ENCODE peak calls at places on chromosomes 16 and 17, in four cellular contexts. One of them, this sample, is unnamed.
A peak's percentile ranks its signal among the peaks of the same experiment; 100 is the strongest.

GRCh38 chr17:44197980-44198720 is 1.5 kb downstream of the ATXN7L3 start:
- DNase-seq in MM.1S: peak; percentile 64
- DNase-seq in astrocyte: no peak
- DNase-seq in omental fat pad: no peak
- DNase-seq in this sample: no peak

GRCh38 chr16:23691483-23692189 is 12.9 kb downstream of the PLK1 start:
- DNase-seq in MM.1S: no peak
- DNase-seq in astrocyte: no peak
- DNase-seq in omental fat pad: no peak
- DNase-seq in this sample: no peak

GRCh38 chr16:86585821-86586611 is 7.7 kb downstream of the FOXL1 start:
- DNase-seq in MM.1S: no peak
- DNase-seq in astrocyte: peak; percentile 90
- DNase-seq in omental fat pad: no peak
- DNase-seq in this sample: no peak

GRCh38 chr17:44865921-44866320 is 18.2 kb downstream of the HIGD1B start:
- DNase-seq in MM.1S: no peak
- DNase-seq in astrocyte: no peak
- DNase-seq in omental fat pad: no peak
- DNase-seq in this sample: no peak

GRCh38 chr17:8123695-8124349 is at the start of gene HES7:
- DNase-seq in MM.1S: no peak
- DNase-seq in astrocyte: no peak
- DNase-seq in omental fat pad: no peak
- DNase-seq in this sample: no peak

GRCh38 chr17:50260501-50260911 is 13.8 kb upstream of the TMEM92 start:
- DNase-seq in MM.1S: no peak
- DNase-seq in astrocyte: no peak
- DNase-seq in omental fat pad: no peak
- DNase-seq in this sample: no peak

GRCh38 chr17:9204623-9205329 is 183.5 kb downstream of the NTN1 start:
- DNase-seq in MM.1S: no peak
- DNase-seq in astrocyte: no peak
- DNase-seq in omental fat pad: no peak
- DNase-seq in this sample: no peak

GRCh38 chr16:35221482-35222185 is 1762.2 kb downstream of the TP53TG3F start:
- DNase-seq in MM.1S: no peak
- DNase-seq in astrocyte: no peak
- DNase-seq in omental fat pad: no peak
- DNase-seq in this sample: no peak

GRCh38 chr16:17561056-17561455 is 90.3 kb upstream of the XYLT1 start:
- DNase-seq in MM.1S: no peak
- DNase-seq in astrocyte: no peak
- DNase-seq in omental fat pad: no peak
- DNase-seq in this sample: no peak

GRCh38 chr17:47742319-47743181 is 9.5 kb downstream of the TBX21 start:
- DNase-seq in MM.1S: no peak
- DNase-seq in astrocyte: no peak
- DNase-seq in omental fat pad: no peak
- DNase-seq in this sample: peak; percentile 66

GRCh38 chr17:48871035-48871550 is 21.5 kb upstream of the ATP5MC1 start:
- DNase-seq in MM.1S: no peak
- DNase-seq in astrocyte: no peak
- DNase-seq in omental fat pad: no peak
- DNase-seq in this sample: no peak

GRCh38 chr16:11163761-11164261 is 92.2 kb downstream of the SOCS1 start:
- DNase-seq in MM.1S: no peak
- DNase-seq in astrocyte: no peak
- DNase-seq in omental fat pad: no peak
- DNase-seq in this sample: no peak

GRCh38 chr16:51845586-51845985 is 694.5 kb upstream of the SALL1 start:
- DNase-seq in MM.1S: no peak
- DNase-seq in astrocyte: no peak
- DNase-seq in omental fat pad: no peak
- DNase-seq in this sample: no peak

GRCh38 chr16:76729525-76729924 is 452.3 kb downstream of the CNTNAP4 start:
- DNase-seq in MM.1S: no peak
- DNase-seq in astrocyte: no peak
- DNase-seq in omental fat pad: no peak
- DNase-seq in this sample: no peak

GRCh38 chr16:50025544-50025931 is 513 bp downstream of the CNEP1R1 start:
- DNase-seq in MM.1S: peak; percentile 28
- DNase-seq in astrocyte: peak; percentile 4
- DNase-seq in omental fat pad: no peak
- DNase-seq in this sample: no peak

GRCh38 chr16:67158637-67159600 is 790 bp downstream of the TRADD start:
- DNase-seq in MM.1S: peak; percentile 94
- DNase-seq in astrocyte: no peak
- DNase-seq in omental fat pad: no peak
- DNase-seq in this sample: no peak

GRCh38 chr17:66750756-66751543 is 84.0 kb upstream of the CACNG5 start:
- DNase-seq in MM.1S: no peak
- DNase-seq in astrocyte: no peak
- DNase-seq in omental fat pad: no peak
- DNase-seq in this sample: no peak

GRCh38 chr16:54875443-54875842 is 55.2 kb upstream of the IRX5 start:
- DNase-seq in MM.1S: no peak
- DNase-seq in astrocyte: no peak
- DNase-seq in omental fat pad: no peak
- DNase-seq in this sample: no peak

GRCh38 chr17:8408371-8408770 is 10.7 kb upstream of the RNF222 start:
- DNase-seq in MM.1S: peak; percentile 53
- DNase-seq in astrocyte: no peak
- DNase-seq in omental fat pad: no peak
- DNase-seq in this sample: no peak

GRCh38 chr16:84284168-84284722 is 10.4 kb upstream of the WFDC1 start:
- DNase-seq in MM.1S: no peak
- DNase-seq in astrocyte: no peak
- DNase-seq in omental fat pad: no peak
- DNase-seq in this sample: no peak

GRCh38 chr17:19867654-19868395 is at the start of gene ULK2:
- DNase-seq in MM.1S: peak; percentile 42
- DNase-seq in astrocyte: peak; percentile 72
- DNase-seq in omental fat pad: no peak
- DNase-seq in this sample: peak; percentile 84

GRCh38 chr16:30052671-30053372 is 12.7 kb upstream of the ALDOA start:
- DNase-seq in MM.1S: peak; percentile 93
- DNase-seq in astrocyte: peak; percentile 76
- DNase-seq in omental fat pad: peak; percentile 90
- DNase-seq in this sample: peak; percentile 95

GRCh38 chr16:30053376-30054015 is 12.1 kb upstream of the ALDOA start:
- DNase-seq in MM.1S: no peak
- DNase-seq in astrocyte: peak; percentile 41
- DNase-seq in omental fat pad: no peak
- DNase-seq in this sample: no peak

GRCh38 chr16:30051518-30051917 is 14.0 kb upstream of the ALDOA start:
- DNase-seq in MM.1S: no peak
- DNase-seq in astrocyte: peak; percentile 79
- DNase-seq in omental fat pad: no peak
- DNase-seq in this sample: no peak

GRCh38 chr16:30054451-30054850 is 11.1 kb upstream of the ALDOA start:
- DNase-seq in MM.1S: no peak
- DNase-seq in astrocyte: no peak
- DNase-seq in omental fat pad: no peak
- DNase-seq in this sample: no peak

GRCh38 chr16:30054959-30055553 is 10.5 kb upstream of the ALDOA start:
- DNase-seq in MM.1S: peak; percentile 45
- DNase-seq in astrocyte: no peak
- DNase-seq in omental fat pad: no peak
- DNase-seq in this sample: no peak
- TF ChIP-seq CTCF in MM.1S: peak; percentile 57
- TF ChIP-seq CTCF in astrocyte: peak; percentile 30
- TF ChIP-seq CTCF in omental fat pad: no peak
- TF ChIP-seq CTCF in this sample: peak; percentile 67

GRCh38 chr16:78703951-78704350 is 604.5 kb downstream of the WWOX start:
- DNase-seq in MM.1S: no peak
- DNase-seq in astrocyte: no peak
- DNase-seq in omental fat pad: no peak
- DNase-seq in this sample: no peak

GRCh38 chr16:78706637-78707036 is 607.2 kb downstream of the WWOX start:
- DNase-seq in MM.1S: no peak
- DNase-seq in astrocyte: no peak
- DNase-seq in omental fat pad: no peak
- DNase-seq in this sample: no peak

GRCh38 chr16:78704421-78704820 is 605.0 kb downstream of the WWOX start:
- DNase-seq in MM.1S: no peak
- DNase-seq in astrocyte: peak; percentile 29
- DNase-seq in omental fat pad: no peak
- DNase-seq in this sample: no peak

GRCh38 chr16:78709137-78709871 is 609.9 kb downstream of the WWOX start:
- DNase-seq in MM.1S: no peak
- DNase-seq in astrocyte: no peak
- DNase-seq in omental fat pad: no peak
- DNase-seq in this sample: no peak

DNA sequence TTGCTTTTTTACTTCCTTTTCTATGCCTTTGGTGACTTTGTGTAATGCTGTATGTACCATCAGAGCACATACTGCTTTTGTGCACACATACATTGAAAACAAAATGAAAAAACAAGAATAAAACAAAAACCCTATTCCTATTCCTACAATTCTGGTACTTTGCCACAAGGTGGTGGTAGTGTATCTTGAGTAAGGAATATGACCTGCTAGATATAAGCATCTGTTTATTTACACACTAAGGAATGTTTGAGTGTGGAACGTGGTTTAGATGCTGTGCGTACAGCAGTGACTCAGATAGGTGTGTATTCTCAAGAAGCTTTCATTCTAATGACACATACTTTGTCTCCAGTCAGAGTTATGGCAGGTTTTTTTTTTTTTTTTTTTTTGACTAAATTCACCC is 606.2 kb downstream of the WWOX start:
- DNase-seq in MM.1S: peak; percentile 21
- DNase-seq in astrocyte: peak; percentile 18
- DNase-seq in omental fat pad: no peak
- DNase-seq in this sample: no peak
- TF ChIP-seq CTCF in MM.1S: peak; percentile 32
- TF ChIP-seq CTCF in astrocyte: peak; percentile 41
- TF ChIP-seq CTCF in omental fat pad: no peak
- TF ChIP-seq CTCF in this sample: peak; percentile 78

GRCh38 chr17:37440424-37440823 is 33.7 kb downstream of the TADA2A start:
- DNase-seq in MM.1S: peak; percentile 90
- DNase-seq in astrocyte: no peak
- DNase-seq in omental fat pad: no peak
- DNase-seq in this sample: no peak

GRCh38 chr17:37432671-37433070 is 26.0 kb downstream of the TADA2A start:
- DNase-seq in MM.1S: no peak
- DNase-seq in astrocyte: no peak
- DNase-seq in omental fat pad: no peak
- DNase-seq in this sample: no peak

DNA sequence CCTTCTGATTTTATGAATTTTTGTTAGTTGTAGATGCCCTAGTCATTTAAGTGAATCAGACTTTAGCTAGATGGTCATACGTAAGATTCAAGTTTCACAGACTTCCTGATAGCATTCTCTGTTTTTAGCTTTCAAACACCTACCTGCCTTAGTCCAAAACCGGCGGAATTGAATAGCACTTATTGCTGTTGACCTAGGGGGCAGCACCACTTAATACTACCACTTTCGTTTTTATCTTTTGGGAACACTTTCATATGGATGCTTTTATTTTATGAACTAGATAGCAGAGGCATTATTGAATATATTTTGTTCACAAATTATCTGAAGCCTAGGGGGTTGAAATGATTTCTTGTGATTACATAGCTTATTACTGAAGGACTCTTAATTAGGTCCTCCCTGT is 31.5 kb downstream of the TADA2A start:
- DNase-seq in MM.1S: no peak
- DNase-seq in astrocyte: no peak
- DNase-seq in omental fat pad: no peak
- DNase-seq in this sample: no peak
- TF ChIP-seq CTCF in MM.1S: peak; percentile 18
- TF ChIP-seq CTCF in astrocyte: no peak
- TF ChIP-seq CTCF in omental fat pad: no peak
- TF ChIP-seq CTCF in this sample: no peak

GRCh38 chr16:30395155-30395991 is at the start of gene ZNF48:
- DNase-seq in MM.1S: peak; percentile 88
- DNase-seq in astrocyte: peak; percentile 84
- DNase-seq in omental fat pad: no peak
- DNase-seq in this sample: peak; percentile 89
- TF ChIP-seq CTCF in MM.1S: peak; percentile 22
- TF ChIP-seq CTCF in astrocyte: no peak
- TF ChIP-seq CTCF in omental fat pad: no peak
- TF ChIP-seq CTCF in this sample: peak; percentile 59

GRCh38 chr17:28318759-28319660 is at the start of gene TMEM97:
- DNase-seq in MM.1S: peak; percentile 99
- DNase-seq in astrocyte: peak; percentile 95
- DNase-seq in omental fat pad: peak; percentile 90
- DNase-seq in this sample: peak; percentile 96
- TF ChIP-seq CTCF in MM.1S: peak; percentile 10
- TF ChIP-seq CTCF in astrocyte: no peak
- TF ChIP-seq CTCF in omental fat pad: no peak
- TF ChIP-seq CTCF in this sample: peak; percentile 10

GRCh38 chr16:1412847-1413246 is 1.7 kb downstream of the UNKL start:
- DNase-seq in MM.1S: no peak
- DNase-seq in astrocyte: no peak
- DNase-seq in omental fat pad: no peak
- DNase-seq in this sample: no peak

GRCh38 chr16:1408171-1408837 is 6.2 kb downstream of the UNKL start:
- DNase-seq in MM.1S: peak; percentile 78
- DNase-seq in astrocyte: peak; percentile 52
- DNase-seq in omental fat pad: peak; percentile 97
- DNase-seq in this sample: peak; percentile 96

GRCh38 chr16:1416521-1416941 is 2.0 kb upstream of the UNKL start:
- DNase-seq in MM.1S: no peak
- DNase-seq in astrocyte: no peak
- DNase-seq in omental fat pad: no peak
- DNase-seq in this sample: no peak

GRCh38 chr16:1414532-1415265 is at the start of gene UNKL:
- DNase-seq in MM.1S: peak; percentile 87
- DNase-seq in astrocyte: no peak
- DNase-seq in omental fat pad: peak; percentile 37
- DNase-seq in this sample: no peak

DNA sequence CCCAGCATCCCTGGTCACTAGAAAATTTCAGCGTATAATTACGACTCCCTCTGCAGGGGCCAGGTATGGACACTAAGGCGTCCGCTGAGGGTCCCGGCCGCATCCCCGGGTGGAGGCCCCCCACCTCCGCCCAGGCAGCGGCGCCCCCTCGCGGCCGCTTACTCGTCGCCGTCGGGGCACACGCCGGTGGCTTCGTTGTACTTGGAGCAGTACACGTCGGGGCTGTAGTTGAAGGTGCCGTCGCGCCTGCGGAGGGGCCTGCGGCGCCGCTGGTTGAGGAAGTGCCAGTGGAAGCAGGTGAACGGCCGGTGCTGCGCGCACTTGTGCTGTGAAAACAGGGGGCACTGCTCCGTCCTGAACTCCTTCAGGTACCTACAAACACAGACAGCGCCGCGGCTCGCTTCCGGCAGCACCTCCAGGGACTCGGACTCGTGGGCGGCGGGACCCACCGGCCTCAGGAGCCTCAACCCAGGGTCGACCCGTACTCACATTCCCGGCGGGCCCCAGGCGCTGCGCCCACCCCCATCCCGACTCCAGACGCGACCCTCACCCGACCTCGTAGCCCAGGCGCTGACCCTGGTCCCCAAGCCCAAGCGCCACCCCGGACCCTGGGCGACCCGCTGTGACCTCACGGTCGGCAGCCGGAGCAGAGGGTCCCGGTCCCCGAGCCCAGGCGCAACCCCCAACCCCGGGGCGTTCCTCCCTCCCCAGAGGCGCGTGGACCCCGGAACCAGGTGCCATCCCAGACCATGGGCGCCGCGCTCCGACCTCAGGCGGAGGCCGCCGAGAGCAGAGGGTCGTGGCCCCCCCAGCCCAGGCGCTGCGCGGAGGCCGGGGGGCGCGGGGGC is 596 bp downstream of the UNKL start:
- DNase-seq in MM.1S: peak; percentile 70
- DNase-seq in astrocyte: peak; percentile 8
- DNase-seq in omental fat pad: no peak
- DNase-seq in this sample: no peak
- TF ChIP-seq CTCF in MM.1S: peak; percentile 70
- TF ChIP-seq CTCF in astrocyte: peak; percentile 26
- TF ChIP-seq CTCF in omental fat pad: no peak
- TF ChIP-seq CTCF in this sample: peak; percentile 78

This sample was measured in type B pancreatic cell.